ENCODE peak calls at places on chromosomes 7 and 10, in eight cellular contexts. N is fibroblast of lung, Q is Panc1, B is GM12864, R is lung, D is GM12878, P is neural progenitor cell, I is tibial artery. V is an unnamed sample.

GRCh38 chr10:36441557-36441956 is 683.8 kb upstream of the ANKRD30A start:
- DNase-seq in N (no peak), Q (no peak), B (no peak), R (no peak), D (no peak), P (no peak), I (no peak), V (no peak)

GRCh38 chr7:31003721-31004120 is 40.0 kb downstream of the GHRHR start:
- DNase-seq in N (no peak), Q (no peak), B (no peak), R (no peak), D (no peak), P (no peak), I (no peak), V (no peak)

GRCh38 chr10:97714401-97715258 is 1.1 kb downstream of the MARVELD1 start:
- DNase-seq in N (peak), Q (no peak), B (no peak), R (peak), D (no peak), P (peak), I (peak), V (peak)

GRCh38 chr10:47349516-47349915 is 1.4 kb downstream of the RBP3 start:
- DNase-seq in N (no peak), Q (no peak), B (no peak), R (no peak), D (no peak), P (no peak), I (peak), V (no peak)

GRCh38 chr10:116669080-116669479 is 48.3 kb downstream of the PNLIPRP2 start:
- DNase-seq in N (no peak), Q (no peak), B (no peak), R (no peak), D (no peak), P (no peak), I (no peak), V (no peak)

GRCh38 chr7:99002827-99003212 is 124.5 kb downstream of the TRRAP start:
- DNase-seq in N (no peak), Q (no peak), B (no peak), R (no peak), D (no peak), P (no peak), I (no peak), V (peak)

GRCh38 chr10:80132299-80133139 is at the start of gene PLAC9:
- DNase-seq in N (peak), Q (no peak), B (no peak), R (no peak), D (no peak), P (peak), I (no peak), V (peak)

GRCh38 chr7:99000196-99000903 is 122.0 kb downstream of the TRRAP start:
- DNase-seq in N (no peak), Q (no peak), B (no peak), R (no peak), D (no peak), P (no peak), I (peak), V (peak)

GRCh38 chr10:114271014-114271778 is 32.1 kb downstream of the VWA2 start:
- DNase-seq in N (no peak), Q (no peak), B (no peak), R (peak), D (no peak), P (no peak), I (peak), V (no peak)

GRCh38 chr7:123994449-123994848 is 38.4 kb downstream of the TMEM229A start:
- DNase-seq in N (no peak), Q (no peak), B (no peak), R (no peak), D (no peak), P (peak), I (no peak), V (peak)

GRCh38 chr10:6161913-6162312 is 40.8 kb upstream of the PFKFB3 start:
- DNase-seq in N (no peak), Q (no peak), B (no peak), R (no peak), D (no peak), P (no peak), I (no peak), V (no peak)

GRCh38 chr10:104299031-104299904 is 30.3 kb downstream of the GSTO2 start:
- DNase-seq in N (peak), Q (no peak), B (no peak), R (no peak), D (no peak), P (no peak), I (no peak), V (no peak)

GRCh38 chr10:124025638-124026336 is 67.6 kb downstream of the CHST15 start:
- DNase-seq in N (peak), Q (peak), B (no peak), R (no peak), D (no peak), P (peak), I (peak), V (no peak)

GRCh38 chr10:78925800-78926319 is 142.9 kb upstream of the ZMIZ1 start:
- DNase-seq in N (peak), Q (no peak), B (no peak), R (no peak), D (no peak), P (no peak), I (no peak), V (no peak)

GRCh38 chr10:61547297-61547696 is 94.1 kb upstream of the TMEM26 start:
- DNase-seq in N (no peak), Q (no peak), B (no peak), R (no peak), D (no peak), P (no peak), I (no peak), V (no peak)

GRCh38 chr7:159127691-159128642 is 16.7 kb downstream of the VIPR2 start:
- DNase-seq in N (no peak), Q (no peak), B (no peak), R (no peak), D (no peak), P (no peak), I (peak), V (no peak)

GRCh38 chr7:5203138-5203537 is 13.1 kb downstream of the WIPI2 start:
- DNase-seq in N (no peak), Q (no peak), B (no peak), R (no peak), D (no peak), P (no peak), I (no peak), V (no peak)

GRCh38 chr7:23115991-23116390 is 10.4 kb downstream of the KLHL7 start:
- DNase-seq in N (no peak), Q (no peak), B (no peak), R (no peak), D (no peak), P (peak), I (no peak), V (peak)

GRCh38 chr7:9231683-9232082 is 798.3 kb downstream of the NXPH1 start:
- DNase-seq in N (no peak), Q (no peak), B (no peak), R (no peak), D (no peak), P (peak), I (no peak), V (no peak)

GRCh38 chr7:79610301-79610700 is 156.8 kb upstream of the MAGI2 start:
- DNase-seq in N (no peak), Q (no peak), B (no peak), R (no peak), D (no peak), P (no peak), I (no peak), V (no peak)

GRCh38 chr7:70570961-70571360 is 561.0 kb upstream of the GALNT17 start:
- DNase-seq in N (no peak), Q (no peak), B (no peak), R (no peak), D (no peak), P (no peak), I (no peak), V (no peak)

GRCh38 chr7:121605297-121605640 is 209.2 kb upstream of the FAM3C start:
- DNase-seq in N (peak), Q (no peak), B (no peak), R (no peak), D (no peak), P (no peak), I (no peak), V (no peak)

GRCh38 chr10:14834588-14834987 is 3.2 kb downstream of the CDNF start:
- DNase-seq in N (no peak), Q (no peak), B (no peak), R (no peak), D (no peak), P (no peak), I (no peak), V (no peak)

GRCh38 chr10:57579926-57580325 is 687.8 kb downstream of the IPMK start:
- DNase-seq in N (peak), Q (peak), B (no peak), R (no peak), D (no peak), P (peak), I (no peak), V (peak)

DNA sequence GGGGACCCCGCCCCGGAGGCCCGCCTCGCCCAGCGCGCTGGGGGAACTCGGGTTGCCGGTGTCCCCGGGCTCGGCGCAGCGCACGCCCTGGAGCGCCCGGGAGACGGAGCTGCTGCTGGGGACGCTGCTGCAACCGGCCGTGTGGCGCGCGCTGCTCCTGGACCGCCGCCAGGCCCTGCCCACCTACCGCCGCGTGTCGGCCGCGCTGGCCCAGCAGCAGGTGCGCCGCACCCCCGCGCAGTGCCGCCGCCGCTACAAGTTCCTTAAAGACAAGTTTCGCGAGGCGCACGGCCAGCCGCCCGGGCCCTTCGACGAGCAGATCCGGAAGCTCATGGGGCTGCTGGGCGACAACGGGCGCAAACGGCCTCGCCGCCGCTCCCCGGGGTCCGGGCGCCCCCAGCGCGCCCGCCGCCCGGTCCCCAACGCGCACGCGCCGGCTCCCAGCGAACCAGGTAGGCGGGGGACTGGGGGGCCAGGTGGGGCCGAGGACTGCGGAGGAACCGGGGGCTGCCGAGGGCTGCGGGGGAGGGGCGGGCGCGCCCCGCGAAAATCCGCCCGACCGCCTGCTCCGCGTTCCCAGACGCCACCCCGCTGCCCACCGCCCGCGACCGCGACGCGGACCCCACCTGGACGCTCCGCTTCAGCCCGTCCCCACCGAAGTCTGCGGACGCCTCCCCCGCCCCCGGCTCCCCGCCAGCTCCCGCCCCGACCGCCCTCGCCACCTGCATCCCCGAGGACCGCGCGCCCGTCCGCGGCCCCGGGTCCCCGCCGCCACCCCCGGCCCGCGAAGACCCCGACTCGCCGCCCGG is 574 bp downstream of the UTF1 start:
- DNase-seq in N (no peak), Q (no peak), B (no peak), R (no peak), D (no peak), P (peak), I (no peak), V (peak)
- H3K4me3 ChIP-seq in N (no peak), Q (no peak), B (no peak), R (no peak), D (no peak), P (peak), I (no peak), V (peak)

DNA sequence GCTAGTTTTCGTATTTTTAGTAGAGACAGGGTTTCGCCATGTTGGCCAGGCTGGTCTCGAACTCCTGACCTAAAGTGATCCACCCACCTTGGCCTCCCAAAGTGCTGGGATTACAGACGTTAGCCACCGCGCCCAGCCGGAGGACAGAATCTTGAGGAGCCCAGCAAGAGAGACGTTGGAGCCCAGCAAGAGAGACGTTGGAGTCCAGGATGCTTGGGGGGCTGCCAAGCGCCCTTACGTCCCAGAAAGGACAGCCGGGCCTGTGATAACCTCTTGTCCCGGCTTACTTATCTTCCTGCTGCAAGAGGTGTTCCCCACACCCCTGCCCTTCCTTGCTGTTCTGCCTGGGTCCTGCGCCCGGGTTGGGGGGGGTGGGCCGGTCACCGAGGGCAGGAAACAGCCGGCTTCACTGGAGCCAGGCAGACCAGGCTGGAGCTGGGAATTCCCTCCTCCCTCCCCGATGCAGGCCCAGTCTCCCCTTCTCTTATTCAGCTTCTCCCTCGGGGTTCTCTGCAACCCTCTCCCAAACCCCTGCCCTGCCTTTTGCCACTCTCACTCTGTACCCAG is 1.9 kb upstream of the EPHB4 start:
- DNase-seq in N (no peak), Q (no peak), B (no peak), R (no peak), D (no peak), P (no peak), I (no peak), V (peak)
- H3K4me3 ChIP-seq in N (no peak), Q (peak), B (no peak), R (no peak), D (no peak), P (peak), I (no peak), V (no peak)

DNA sequence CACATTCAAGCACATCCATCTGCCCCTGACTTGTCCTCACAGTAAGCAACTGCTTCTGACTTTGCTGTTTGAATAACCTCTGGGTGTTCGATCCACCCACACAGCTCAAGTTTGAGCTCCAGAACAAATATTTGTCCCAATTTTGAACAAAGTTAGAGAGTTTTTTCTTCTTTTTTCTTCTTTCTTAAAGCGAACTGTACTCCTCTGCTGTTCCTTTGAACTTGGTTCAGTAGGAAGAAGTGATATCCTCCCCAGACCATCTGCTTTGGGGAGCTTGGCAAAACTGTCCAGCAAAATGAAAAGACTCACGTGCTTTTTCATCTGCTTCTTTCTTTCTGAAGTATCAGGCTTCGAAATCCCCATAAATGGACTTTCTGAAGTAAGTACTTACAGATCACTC is at the start of gene ITIH2:
- DNase-seq in N (no peak), Q (no peak), B (no peak), R (no peak), D (no peak), P (no peak), I (no peak), V (no peak)
- H3K4me3 ChIP-seq in N (no peak), Q (no peak), B (no peak), R (no peak), D (no peak), P (no peak), I (no peak), V (no peak)

GRCh38 chr7:122965306-122965705 is 30.2 kb downstream of the TAS2R16 start:
- DNase-seq in N (no peak), Q (no peak), B (no peak), R (no peak), D (no peak), P (no peak), I (no peak), V (no peak)
- H3K4me3 ChIP-seq in N (no peak), Q (no peak), B (no peak), R (no peak), D (no peak), P (no peak), I (no peak), V (no peak)

V was measured in H7.